ENCODE peak calls at places on chromosomes 7 and 10, in five cellular contexts. One of them, this sample, is unnamed.

GRCh38 chr7:7157177-7157886 is 25.0 kb upstream of the C1GALT1 start:
- DNase-seq in astrocyte of the spinal cord: peak; percentile 91
- DNase-seq in A549: no peak
- DNase-seq in epithelial cell of esophagus: peak; percentile 37
- DNase-seq in mucosa of descending colon: no peak
- DNase-seq in this sample: no peak

GRCh38 chr10:116809528-116810500 is 39.5 kb upstream of the ENO4 start:
- DNase-seq in astrocyte of the spinal cord: no peak
- DNase-seq in A549: peak; percentile 44
- DNase-seq in epithelial cell of esophagus: peak; percentile 44
- DNase-seq in mucosa of descending colon: peak; percentile 33
- DNase-seq in this sample: peak; percentile 52

GRCh38 chr10:78296794-78297193 is 263.1 kb downstream of the RPS24 start:
- DNase-seq in astrocyte of the spinal cord: no peak
- DNase-seq in A549: no peak
- DNase-seq in epithelial cell of esophagus: no peak
- DNase-seq in mucosa of descending colon: no peak
- DNase-seq in this sample: no peak

GRCh38 chr7:112001089-112001826 is 204.9 kb downstream of the DOCK4 start:
- DNase-seq in astrocyte of the spinal cord: peak; percentile 88
- DNase-seq in A549: peak; percentile 13
- DNase-seq in epithelial cell of esophagus: peak; percentile 91
- DNase-seq in mucosa of descending colon: no peak
- DNase-seq in this sample: no peak

GRCh38 chr10:97090035-97090434 is 95.7 kb downstream of the SLIT1 start:
- DNase-seq in astrocyte of the spinal cord: no peak
- DNase-seq in A549: no peak
- DNase-seq in epithelial cell of esophagus: no peak
- DNase-seq in mucosa of descending colon: no peak
- DNase-seq in this sample: peak; percentile 41

GRCh38 chr10:114176511-114176910 is 2.5 kb upstream of the CCDC186 start:
- DNase-seq in astrocyte of the spinal cord: no peak
- DNase-seq in A549: no peak
- DNase-seq in epithelial cell of esophagus: no peak
- DNase-seq in mucosa of descending colon: no peak
- DNase-seq in this sample: no peak

GRCh38 chr7:47153571-47153970 is 428.3 kb downstream of the TNS3 start:
- DNase-seq in astrocyte of the spinal cord: no peak
- DNase-seq in A549: no peak
- DNase-seq in epithelial cell of esophagus: no peak
- DNase-seq in mucosa of descending colon: no peak
- DNase-seq in this sample: peak; percentile 11

GRCh38 chr7:30363778-30364563 is 79.6 kb downstream of the ZNRF2 start:
- DNase-seq in astrocyte of the spinal cord: no peak
- DNase-seq in A549: no peak
- DNase-seq in epithelial cell of esophagus: no peak
- DNase-seq in mucosa of descending colon: no peak
- DNase-seq in this sample: no peak

GRCh38 chr7:82740246-82740848 is 296.8 kb upstream of the CACNA2D1 start:
- DNase-seq in astrocyte of the spinal cord: peak; percentile 66
- DNase-seq in A549: peak; percentile 18
- DNase-seq in epithelial cell of esophagus: peak; percentile 69
- DNase-seq in mucosa of descending colon: peak; percentile 36
- DNase-seq in this sample: peak; percentile 58

GRCh38 chr10:1538121-1538520 is 199.2 kb downstream of the ADARB2 start:
- DNase-seq in astrocyte of the spinal cord: no peak
- DNase-seq in A549: no peak
- DNase-seq in epithelial cell of esophagus: no peak
- DNase-seq in mucosa of descending colon: no peak
- DNase-seq in this sample: no peak

GRCh38 chr10:68727146-68727545 is 6.1 kb downstream of the CCAR1 start:
- DNase-seq in astrocyte of the spinal cord: no peak
- DNase-seq in A549: no peak
- DNase-seq in epithelial cell of esophagus: no peak
- DNase-seq in mucosa of descending colon: no peak
- DNase-seq in this sample: no peak

GRCh38 chr10:2020841-2021240 is 283.5 kb upstream of the ADARB2 start:
- DNase-seq in astrocyte of the spinal cord: no peak
- DNase-seq in A549: no peak
- DNase-seq in epithelial cell of esophagus: no peak
- DNase-seq in mucosa of descending colon: no peak
- DNase-seq in this sample: no peak

GRCh38 chr10:92880233-92880861 is 32.0 kb downstream of the EXOC6 start:
- DNase-seq in astrocyte of the spinal cord: peak; percentile 68
- DNase-seq in A549: peak; percentile 30
- DNase-seq in epithelial cell of esophagus: peak; percentile 52
- DNase-seq in mucosa of descending colon: no peak
- DNase-seq in this sample: no peak

GRCh38 chr7:38189256-38189938 is 11.4 kb downstream of the STARD3NL start:
- DNase-seq in astrocyte of the spinal cord: no peak
- DNase-seq in A549: no peak
- DNase-seq in epithelial cell of esophagus: no peak
- DNase-seq in mucosa of descending colon: no peak
- DNase-seq in this sample: no peak

GRCh38 chr10:42961156-42961589 is 115.7 kb upstream of the RET start:
- DNase-seq in astrocyte of the spinal cord: no peak
- DNase-seq in A549: no peak
- DNase-seq in epithelial cell of esophagus: no peak
- DNase-seq in mucosa of descending colon: peak; percentile 3
- DNase-seq in this sample: no peak

GRCh38 chr10:126021833-126022500 is 125.6 kb downstream of the FANK1 start:
- DNase-seq in astrocyte of the spinal cord: no peak
- DNase-seq in A549: no peak
- DNase-seq in epithelial cell of esophagus: peak; percentile 15
- DNase-seq in mucosa of descending colon: no peak
- DNase-seq in this sample: no peak

GRCh38 chr7:74199551-74200355 is 10.1 kb upstream of the LAT2 start:
- DNase-seq in astrocyte of the spinal cord: peak; percentile 25
- DNase-seq in A549: no peak
- DNase-seq in epithelial cell of esophagus: no peak
- DNase-seq in mucosa of descending colon: no peak
- DNase-seq in this sample: no peak

GRCh38 chr7:3722396-3722846 is 421.4 kb downstream of the SDK1 start:
- DNase-seq in astrocyte of the spinal cord: peak; percentile 23
- DNase-seq in A549: peak; percentile 11
- DNase-seq in epithelial cell of esophagus: no peak
- DNase-seq in mucosa of descending colon: no peak
- DNase-seq in this sample: peak; percentile 56

GRCh38 chr10:34730726-34731125 is 84.4 kb downstream of the PARD3 start:
- DNase-seq in astrocyte of the spinal cord: no peak
- DNase-seq in A549: no peak
- DNase-seq in epithelial cell of esophagus: no peak
- DNase-seq in mucosa of descending colon: no peak
- DNase-seq in this sample: no peak

GRCh38 chr10:34731885-34732701 is 83.0 kb downstream of the PARD3 start:
- DNase-seq in astrocyte of the spinal cord: peak; percentile 67
- DNase-seq in A549: no peak
- DNase-seq in epithelial cell of esophagus: peak; percentile 83
- DNase-seq in mucosa of descending colon: no peak
- DNase-seq in this sample: no peak

GRCh38 chr10:34734918-34735317 is 80.2 kb downstream of the PARD3 start:
- DNase-seq in astrocyte of the spinal cord: no peak
- DNase-seq in A549: no peak
- DNase-seq in epithelial cell of esophagus: no peak
- DNase-seq in mucosa of descending colon: no peak
- DNase-seq in this sample: no peak

GRCh38 chr10:34731213-34731612 is 83.9 kb downstream of the PARD3 start:
- DNase-seq in astrocyte of the spinal cord: no peak
- DNase-seq in A549: no peak
- DNase-seq in epithelial cell of esophagus: no peak
- DNase-seq in mucosa of descending colon: no peak
- DNase-seq in this sample: no peak

DNA sequence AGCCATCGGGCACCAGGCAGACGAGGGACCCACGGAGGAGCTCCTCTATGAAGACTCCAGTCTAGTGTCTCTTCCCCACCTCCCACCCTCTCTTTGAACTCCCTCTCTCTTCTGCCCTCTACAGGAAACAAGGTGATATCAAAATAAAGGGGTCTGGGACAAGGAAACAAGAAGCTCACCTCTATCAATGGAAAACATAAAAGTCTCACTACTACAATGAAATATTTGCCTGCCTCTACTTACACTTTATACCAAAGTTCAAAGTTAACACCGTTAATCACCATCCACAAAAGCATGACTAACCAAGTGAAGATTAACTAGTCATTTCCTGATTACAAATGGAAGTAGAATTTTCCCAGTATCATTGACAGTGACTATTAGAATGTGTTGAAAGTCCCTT is 82.2 kb downstream of the PARD3 start:
- DNase-seq in astrocyte of the spinal cord: no peak
- DNase-seq in A549: peak; percentile 44
- DNase-seq in epithelial cell of esophagus: peak; percentile 82
- DNase-seq in mucosa of descending colon: no peak
- DNase-seq in this sample: no peak
- TF ChIP-seq CTCF in astrocyte of the spinal cord: no peak
- TF ChIP-seq CTCF in A549: peak; percentile 50
- TF ChIP-seq CTCF in epithelial cell of esophagus: peak; percentile 15
- TF ChIP-seq CTCF in mucosa of descending colon: no peak
- TF ChIP-seq CTCF in this sample: peak; percentile 28

GRCh38 chr10:80260295-80261243 is 28.9 kb downstream of the MAT1A start:
- DNase-seq in astrocyte of the spinal cord: no peak
- DNase-seq in A549: peak; percentile 43
- DNase-seq in epithelial cell of esophagus: peak; percentile 29
- DNase-seq in mucosa of descending colon: no peak
- DNase-seq in this sample: peak; percentile 65

GRCh38 chr10:80265740-80266512 is 23.5 kb downstream of the MAT1A start:
- DNase-seq in astrocyte of the spinal cord: no peak
- DNase-seq in A549: no peak
- DNase-seq in epithelial cell of esophagus: no peak
- DNase-seq in mucosa of descending colon: no peak
- DNase-seq in this sample: peak; percentile 47

GRCh38 chr10:80259405-80259871 is 30.0 kb downstream of the MAT1A start:
- DNase-seq in astrocyte of the spinal cord: no peak
- DNase-seq in A549: no peak
- DNase-seq in epithelial cell of esophagus: peak; percentile 20
- DNase-seq in mucosa of descending colon: no peak
- DNase-seq in this sample: no peak

GRCh38 chr10:80264081-80265056 is 25.1 kb downstream of the MAT1A start:
- DNase-seq in astrocyte of the spinal cord: no peak
- DNase-seq in A549: no peak
- DNase-seq in epithelial cell of esophagus: no peak
- DNase-seq in mucosa of descending colon: no peak
- DNase-seq in this sample: no peak

DNA sequence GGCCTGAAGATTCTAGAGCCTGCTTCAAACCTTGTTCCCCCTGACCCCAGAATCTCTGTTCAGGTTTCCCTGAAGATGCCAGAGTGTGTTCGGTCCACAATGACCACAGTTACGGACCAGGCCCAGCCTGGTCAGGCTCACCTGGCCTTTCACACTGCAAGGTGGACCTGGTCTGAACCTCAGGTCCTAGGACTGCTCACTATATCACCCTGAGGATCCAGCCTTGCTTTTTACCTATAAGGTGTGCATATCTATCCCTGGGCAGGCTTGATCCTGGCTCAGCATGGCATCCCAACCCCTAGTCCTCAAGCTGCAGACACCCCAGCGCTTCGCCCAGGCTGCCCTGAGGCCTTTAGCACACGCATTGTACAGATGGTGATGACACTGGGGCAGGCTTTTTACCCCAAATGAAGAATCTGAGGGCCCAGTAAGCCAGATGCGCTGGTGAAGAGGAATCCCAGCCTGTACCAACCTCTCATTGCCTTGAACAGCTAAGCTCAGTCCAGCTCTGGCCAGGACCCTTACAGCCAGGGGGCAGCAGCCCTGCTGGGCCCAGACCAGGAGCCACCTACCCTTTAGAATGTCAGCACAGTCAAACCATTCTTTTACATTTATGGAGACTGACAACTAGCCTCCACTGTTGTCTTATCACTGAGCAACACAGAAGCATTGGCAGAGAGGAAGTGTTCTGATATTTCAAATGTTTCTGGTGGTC is 28.0 kb downstream of the MAT1A start:
- DNase-seq in astrocyte of the spinal cord: no peak
- DNase-seq in A549: no peak
- DNase-seq in epithelial cell of esophagus: no peak
- DNase-seq in mucosa of descending colon: no peak
- DNase-seq in this sample: no peak
- TF ChIP-seq CTCF in astrocyte of the spinal cord: no peak
- TF ChIP-seq CTCF in A549: no peak
- TF ChIP-seq CTCF in epithelial cell of esophagus: no peak
- TF ChIP-seq CTCF in mucosa of descending colon: no peak
- TF ChIP-seq CTCF in this sample: no peak

DNA sequence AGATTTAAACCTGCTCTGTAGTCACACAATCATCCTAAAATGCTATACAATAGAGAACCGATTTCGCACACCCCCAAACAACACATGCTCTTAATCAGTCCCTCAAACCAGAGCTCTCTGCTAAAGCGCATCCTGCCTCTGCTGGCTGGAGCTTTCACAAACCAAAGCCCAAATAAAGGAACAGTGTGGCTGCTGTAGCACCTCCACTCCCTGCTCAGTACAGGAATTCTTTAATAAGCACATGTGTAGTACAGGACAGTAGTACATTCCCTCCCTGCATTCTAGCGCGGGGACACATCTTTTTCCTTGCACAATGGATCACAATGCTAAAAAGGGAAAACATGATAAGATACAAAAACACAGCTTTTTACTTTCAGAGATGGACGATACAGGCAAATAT is 684.6 kb downstream of the MAGI2 start:
- DNase-seq in astrocyte of the spinal cord: no peak
- DNase-seq in A549: no peak
- DNase-seq in epithelial cell of esophagus: no peak
- DNase-seq in mucosa of descending colon: no peak
- DNase-seq in this sample: no peak
- TF ChIP-seq CTCF in astrocyte of the spinal cord: no peak
- TF ChIP-seq CTCF in A549: no peak
- TF ChIP-seq CTCF in epithelial cell of esophagus: no peak
- TF ChIP-seq CTCF in mucosa of descending colon: no peak
- TF ChIP-seq CTCF in this sample: no peak

GRCh38 chr10:70512149-70512611 is 33.6 kb downstream of the PALD1 start:
- DNase-seq in astrocyte of the spinal cord: no peak
- DNase-seq in A549: no peak
- DNase-seq in epithelial cell of esophagus: no peak
- DNase-seq in mucosa of descending colon: no peak
- DNase-seq in this sample: no peak

GRCh38 chr10:70509376-70509775 is 30.8 kb downstream of the PALD1 start:
- DNase-seq in astrocyte of the spinal cord: no peak
- DNase-seq in A549: no peak
- DNase-seq in epithelial cell of esophagus: no peak
- DNase-seq in mucosa of descending colon: no peak
- DNase-seq in this sample: no peak

GRCh38 chr10:70510453-70510852 is 31.9 kb downstream of the PALD1 start:
- DNase-seq in astrocyte of the spinal cord: no peak
- DNase-seq in A549: no peak
- DNase-seq in epithelial cell of esophagus: no peak
- DNase-seq in mucosa of descending colon: no peak
- DNase-seq in this sample: no peak

GRCh38 chr10:70508912-70509366 is 30.4 kb downstream of the PALD1 start:
- DNase-seq in astrocyte of the spinal cord: peak; percentile 36
- DNase-seq in A549: no peak
- DNase-seq in epithelial cell of esophagus: no peak
- DNase-seq in mucosa of descending colon: peak; percentile 51
- DNase-seq in this sample: no peak

DNA sequence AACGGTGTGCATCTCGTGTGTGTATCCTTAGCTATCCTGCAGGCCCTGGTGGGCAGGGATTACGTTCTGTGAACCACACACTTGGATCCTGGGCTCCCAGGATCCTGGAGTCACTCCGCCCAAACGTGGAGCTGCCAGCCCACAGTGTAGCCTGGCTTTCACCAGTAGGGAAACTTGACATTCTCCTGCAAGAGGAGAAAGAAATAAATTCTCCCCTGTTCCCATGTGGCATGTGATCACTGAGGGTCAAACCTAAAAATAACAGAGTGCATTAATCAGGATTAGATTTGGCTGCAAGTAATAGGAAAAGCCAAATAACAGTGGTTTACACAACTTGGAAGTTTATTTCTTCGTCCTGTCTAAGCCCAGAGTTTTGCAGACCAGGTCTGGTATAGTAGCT is 32.3 kb downstream of the PALD1 start:
- DNase-seq in astrocyte of the spinal cord: no peak
- DNase-seq in A549: no peak
- DNase-seq in epithelial cell of esophagus: no peak
- DNase-seq in mucosa of descending colon: no peak
- DNase-seq in this sample: no peak
- TF ChIP-seq CTCF in astrocyte of the spinal cord: no peak
- TF ChIP-seq CTCF in A549: no peak
- TF ChIP-seq CTCF in epithelial cell of esophagus: no peak
- TF ChIP-seq CTCF in mucosa of descending colon: no peak
- TF ChIP-seq CTCF in this sample: no peak